ENCODE peak calls at places on chromosomes 16 and 17, in six cellular contexts. H is PC-9, E is neural progenitor cell, N is A549, A is fibroblast of lung, G is GM12878. I is an unnamed sample.

GRCh38 chr17:19239544-19239943 is 2.4 kb downstream of the EPN2 start:
- DNase-seq in H (no peak), E (no peak), N (no peak), A (peak), G (no peak), I (no peak)

GRCh38 chr17:74442670-74443515 is 11.0 kb downstream of the GPRC5C start:
- DNase-seq in H (peak), E (peak), N (peak), A (no peak), G (no peak), I (no peak)

GRCh38 chr17:58537266-58537665 is 22.8 kb upstream of the MTMR4 start:
- DNase-seq in H (no peak), E (no peak), N (no peak), A (no peak), G (no peak), I (no peak)

GRCh38 chr17:52923658-52924057 is 765.1 kb upstream of the CA10 start:
- DNase-seq in H (no peak), E (no peak), N (no peak), A (no peak), G (no peak), I (no peak)

GRCh38 chr17:15321556-15322250 is 19.7 kb downstream of the TEKT3 start:
- DNase-seq in H (no peak), E (no peak), N (no peak), A (peak), G (no peak), I (peak)

GRCh38 chr16:56202036-56202435 is 10.7 kb downstream of the GNAO1 start:
- DNase-seq in H (peak), E (no peak), N (no peak), A (peak), G (no peak), I (no peak)

GRCh38 chr17:27216836-27217235 is 77.1 kb upstream of the WSB1 start:
- DNase-seq in H (no peak), E (no peak), N (no peak), A (no peak), G (no peak), I (no peak)

GRCh38 chr16:832652-833336 is 32.3 kb upstream of the GNG13 start:
- DNase-seq in H (no peak), E (no peak), N (no peak), A (no peak), G (no peak), I (no peak)

GRCh38 chr17:42422958-42423712 is at the start of gene CAVIN1:
- DNase-seq in H (peak), E (peak), N (peak), A (peak), G (no peak), I (peak)

GRCh38 chr17:61321344-61321743 is 78.3 kb upstream of the TBX2 start:
- DNase-seq in H (no peak), E (no peak), N (no peak), A (no peak), G (no peak), I (no peak)

DNA sequence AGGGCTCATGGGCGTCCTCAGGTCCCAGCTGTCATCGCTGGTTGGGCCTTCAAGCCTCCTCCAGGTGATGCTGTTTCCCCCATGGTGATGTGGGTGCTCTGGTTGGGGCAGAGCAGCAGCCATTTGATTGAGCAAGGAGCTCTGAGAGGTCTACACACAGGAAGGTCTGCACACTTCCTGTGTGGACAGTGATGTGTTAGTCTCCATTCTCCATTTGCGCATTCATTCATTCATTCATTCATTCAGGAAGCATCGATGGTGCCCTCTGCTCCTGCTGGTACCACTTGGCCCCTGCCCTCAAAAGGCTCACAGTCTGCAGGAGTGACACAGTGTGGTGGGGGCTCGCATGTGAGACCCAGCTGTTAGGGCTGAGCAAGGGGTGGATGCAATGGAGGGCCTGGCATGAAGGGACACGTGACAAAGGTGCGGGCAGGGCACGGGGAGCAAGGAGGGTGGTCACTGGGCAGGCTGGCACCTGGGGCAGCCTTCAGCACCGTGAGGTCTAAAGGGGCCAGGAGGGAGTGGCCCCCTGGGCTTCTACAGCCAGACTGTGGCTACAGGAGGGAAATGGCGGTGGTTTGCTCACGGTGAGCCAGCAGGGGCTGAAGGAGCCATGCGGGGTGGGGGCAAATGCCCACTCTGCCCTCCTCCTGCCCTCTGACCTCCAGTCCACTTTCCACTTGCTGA is 1.5 kb downstream of the ADGRG3 start:
- DNase-seq in H (no peak), E (no peak), N (no peak), A (no peak), G (no peak), I (no peak)
- H3K4me2 ChIP-seq in H (no peak), E (no peak), N (no peak), A (no peak), G (no peak), I (no peak)

DNA sequence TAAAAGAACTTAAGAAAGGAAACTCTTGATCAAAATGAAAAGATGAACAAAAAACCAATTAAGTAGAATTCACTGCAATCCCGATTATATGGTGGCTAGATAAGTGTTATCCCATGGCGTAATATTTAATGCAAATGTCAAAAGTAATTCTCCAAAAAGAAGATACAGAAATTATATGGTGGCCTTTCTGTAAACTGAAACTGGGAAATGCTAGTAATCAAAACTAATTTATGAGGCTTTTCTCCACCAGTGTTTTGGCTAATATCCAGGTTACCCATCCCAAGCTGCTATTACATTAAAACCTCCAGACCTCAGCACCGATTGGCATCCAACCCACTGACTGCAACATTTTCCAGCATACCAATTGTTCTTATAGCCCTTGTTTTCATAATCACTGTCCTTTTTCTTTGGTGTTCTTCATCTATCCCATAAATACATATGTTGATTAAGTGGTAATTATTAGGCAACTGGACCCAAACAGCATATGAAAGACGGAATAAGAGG is 77.2 kb upstream of the TNRC6A start:
- DNase-seq in H (no peak), E (no peak), N (no peak), A (no peak), G (no peak), I (no peak)
- H3K4me2 ChIP-seq in H (no peak), E (no peak), N (peak), A (no peak), G (no peak), I (no peak)

GRCh38 chr17:9670596-9670995 is 25.3 kb downstream of the USP43 start:
- DNase-seq in H (no peak), E (no peak), N (no peak), A (no peak), G (no peak), I (no peak)

GRCh38 chr17:9669551-9670008 is 24.3 kb downstream of the USP43 start:
- DNase-seq in H (peak), E (no peak), N (no peak), A (peak), G (no peak), I (no peak)

GRCh38 chr17:9672266-9672665 is 26.9 kb downstream of the USP43 start:
- DNase-seq in H (peak), E (no peak), N (no peak), A (peak), G (no peak), I (no peak)

GRCh38 chr17:9671559-9671958 is 26.2 kb downstream of the USP43 start:
- DNase-seq in H (no peak), E (peak), N (no peak), A (no peak), G (no peak), I (no peak)

DNA sequence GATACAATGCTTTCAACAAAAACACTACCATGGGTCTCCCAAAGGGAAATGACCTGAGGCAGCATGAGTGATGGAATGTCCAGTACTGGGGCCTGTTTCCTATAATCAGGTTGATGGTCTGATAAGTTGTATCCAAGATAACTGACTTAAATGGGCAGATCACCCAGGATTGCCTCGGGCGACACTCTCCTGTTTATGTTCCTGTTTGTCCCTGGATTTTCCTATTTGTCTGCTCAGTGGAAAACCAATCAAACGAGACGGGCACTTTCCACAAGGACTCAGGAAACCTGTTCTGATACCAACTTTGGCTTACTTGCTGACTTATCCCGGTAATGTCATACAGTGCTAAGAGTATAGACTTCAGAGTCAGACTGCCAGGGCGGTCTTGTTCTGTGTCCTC is 27.4 kb downstream of the USP43 start:
- DNase-seq in H (no peak), E (no peak), N (no peak), A (no peak), G (no peak), I (no peak)
- H3K4me2 ChIP-seq in H (no peak), E (no peak), N (no peak), A (no peak), G (no peak), I (no peak)

DNA sequence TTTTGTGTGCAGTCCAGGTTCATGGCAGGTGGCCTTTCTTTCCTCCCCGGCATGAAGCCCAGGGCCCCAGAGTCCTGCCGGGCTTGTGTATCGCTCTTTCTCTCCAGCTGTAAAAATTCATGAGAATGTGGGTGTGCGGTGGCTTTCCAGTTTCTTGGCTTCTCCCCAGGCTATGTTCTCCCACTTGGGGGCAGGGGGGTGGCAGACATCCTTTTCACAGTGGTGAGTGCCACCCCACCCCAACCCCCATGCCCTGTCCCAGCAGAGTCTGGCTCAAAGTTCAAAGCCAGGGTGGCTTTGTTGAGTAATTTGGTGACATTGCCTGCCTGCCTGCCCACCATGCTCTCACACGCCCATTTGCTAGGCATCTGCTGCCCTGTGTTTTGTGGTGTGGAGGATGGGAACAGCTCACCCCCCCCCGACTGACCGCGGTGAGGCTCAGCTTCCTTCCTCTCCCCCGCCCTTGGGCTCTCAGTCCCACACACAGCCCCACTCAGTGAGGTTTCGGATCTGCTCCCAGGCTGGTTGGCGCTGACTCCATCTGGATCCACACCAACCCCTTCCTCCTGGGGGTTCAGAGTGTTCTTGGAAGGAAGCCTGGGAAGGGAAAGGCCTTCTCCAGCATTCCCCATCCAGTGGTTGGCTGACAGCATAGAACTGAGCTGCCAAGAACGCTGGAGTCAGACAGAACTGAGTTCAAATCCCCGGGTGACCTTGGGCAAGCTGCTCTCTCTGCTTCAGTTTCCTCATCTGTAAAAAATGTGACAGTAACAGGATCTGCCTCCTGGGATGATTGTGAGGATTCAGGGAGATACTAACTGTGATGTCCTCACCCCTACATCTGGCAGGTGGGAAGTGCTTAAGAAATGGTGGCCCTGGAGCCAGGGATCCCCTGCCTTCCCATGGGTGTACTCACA is 36.1 kb downstream of the CHD9 start:
- DNase-seq in H (no peak), E (peak), N (no peak), A (peak), G (peak), I (peak)
- H3K4me2 ChIP-seq in H (no peak), E (peak), N (peak), A (peak), G (peak), I (peak)

GRCh38 chr16:75045424-75045823 is 46.6 kb downstream of the ZNRF1 start:
- DNase-seq in H (no peak), E (no peak), N (no peak), A (no peak), G (no peak), I (no peak)
- H3K4me2 ChIP-seq in H (peak), E (no peak), N (peak), A (no peak), G (no peak), I (no peak)

GRCh38 chr16:14357328-14357727 is 272.7 kb downstream of the PARN start:
- DNase-seq in H (peak), E (no peak), N (no peak), A (no peak), G (no peak), I (no peak)
- H3K4me2 ChIP-seq in H (peak), E (no peak), N (no peak), A (no peak), G (peak), I (no peak)

GRCh38 chr17:79089720-79090502 is 15.3 kb downstream of the ENGASE start:
- DNase-seq in H (no peak), E (no peak), N (no peak), A (no peak), G (no peak), I (no peak)
- H3K4me2 ChIP-seq in H (no peak), E (no peak), N (no peak), A (no peak), G (no peak), I (no peak)

DNA sequence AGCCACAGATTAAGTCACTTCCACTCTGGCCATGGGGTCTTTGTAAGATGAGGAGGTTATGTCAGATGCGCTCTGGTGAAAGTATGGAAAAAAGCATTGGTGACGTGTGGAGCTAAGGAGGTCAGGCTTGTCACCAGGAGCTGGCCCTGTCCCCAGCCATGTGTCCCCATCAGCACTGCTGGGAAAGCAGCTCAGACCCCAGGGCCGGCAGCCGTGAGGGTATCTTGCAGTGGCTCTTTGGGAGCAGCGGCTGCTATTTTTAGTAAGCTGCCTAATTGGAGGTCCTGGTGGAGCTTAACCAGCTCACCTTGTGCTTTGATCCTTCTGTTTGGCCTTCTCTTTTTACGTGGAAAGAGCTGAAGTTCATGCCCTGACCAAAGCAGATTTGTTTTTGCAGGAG is 60.9 kb downstream of the MPRIP start:
- DNase-seq in H (no peak), E (no peak), N (no peak), A (no peak), G (no peak), I (no peak)
- H3K4me2 ChIP-seq in H (no peak), E (no peak), N (no peak), A (no peak), G (no peak), I (no peak)

DNA sequence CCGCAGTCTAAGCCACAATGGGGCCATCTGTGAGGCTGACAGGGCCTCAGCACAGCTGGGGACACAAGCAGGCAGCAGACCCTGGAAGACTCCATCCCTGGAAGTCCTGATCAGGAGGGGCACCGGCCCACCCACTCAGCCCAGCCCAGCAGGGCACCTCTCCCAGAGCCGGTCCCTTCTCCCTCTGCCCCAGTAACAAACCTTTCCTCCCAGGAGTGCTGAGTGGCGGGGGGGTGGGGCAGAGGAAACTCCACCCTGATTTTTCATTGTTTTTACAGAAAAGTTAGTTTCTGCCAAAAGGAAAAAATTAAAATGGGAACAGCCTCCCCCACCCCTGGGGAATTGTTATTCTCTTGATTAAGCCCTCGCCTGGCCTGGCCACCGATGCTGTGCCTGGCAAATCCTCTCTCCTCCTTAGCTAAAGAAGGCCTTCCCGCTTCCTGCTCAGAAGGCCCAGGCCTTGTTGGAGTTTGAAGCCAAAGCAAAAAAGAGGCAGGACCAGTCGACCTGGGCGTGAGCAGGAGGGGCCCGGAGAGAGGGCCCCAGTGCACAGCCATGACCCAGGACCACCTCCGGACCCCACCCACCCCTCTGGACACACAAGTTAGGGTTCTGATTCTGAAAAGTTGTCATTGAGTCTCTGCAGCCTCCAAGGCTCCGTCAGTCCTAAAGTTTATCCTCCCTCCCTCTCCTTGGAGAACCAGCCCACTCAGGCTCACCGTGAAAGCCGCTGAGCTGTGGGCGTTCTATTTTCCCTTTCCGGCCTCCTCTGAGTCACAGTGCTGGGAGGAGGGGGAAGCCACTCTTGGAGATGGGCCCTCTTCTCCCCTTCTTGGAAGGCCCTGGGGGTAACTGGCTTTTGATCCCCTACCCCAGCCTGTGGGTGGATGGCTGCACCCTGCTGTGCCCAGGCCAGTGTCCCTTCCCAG is 128.4 kb upstream of the TNRC6C start:
- DNase-seq in H (no peak), E (peak), N (no peak), A (peak), G (no peak), I (peak)
- H3K4me2 ChIP-seq in H (no peak), E (peak), N (no peak), A (peak), G (no peak), I (peak)